ENCODE peak calls at places on chromosomes 1 and 21, in four cellular contexts. E is foreskin fibroblast, D is fibroblast of the aortic adventitia, G is LNCaP clone FGC. H is an unnamed sample.

GRCh38 chr21:46084709-46085108 is 13.2 kb upstream of the COL6A2 start:
- DNase-seq in G (peak), D (no peak), E (no peak), H (no peak)

GRCh38 chr1:225111000-225111399 is 181.5 kb downstream of the DNAH14 start:
- DNase-seq in G (no peak), E (no peak), D (no peak), H (no peak)

GRCh38 chr1:9805006-9805526 is 18.7 kb downstream of the CLSTN1 start:
- DNase-seq in E (no peak), D (no peak), G (no peak), H (no peak)

GRCh38 chr1:167601442-167602380 is 28.3 kb upstream of the RCSD1 start:
- DNase-seq in E (peak), G (no peak), D (no peak), H (no peak)

GRCh38 chr1:245860681-245861552 is 646.2 kb downstream of the SMYD3 start:
- DNase-seq in G (no peak), D (peak), E (peak), H (no peak)

GRCh38 chr1:55216078-55216477 is 914 bp upstream of the USP24 start:
- DNase-seq in D (no peak), E (no peak), G (no peak), H (no peak)

GRCh38 chr21:31370893-31371652 is 27.0 kb upstream of the TIAM1 start:
- DNase-seq in E (peak), G (no peak), D (peak), H (no peak)

GRCh38 chr1:6220236-6220635 is 14.3 kb downstream of the RNF207 start:
- DNase-seq in G (peak), E (peak), D (no peak), H (peak)

GRCh38 chr1:185679220-185679619 is 55.0 kb upstream of the HMCN1 start:
- DNase-seq in G (no peak), D (no peak), E (no peak), H (no peak)

GRCh38 chr1:7036393-7036792 is 251.1 kb downstream of the CAMTA1 start:
- DNase-seq in D (no peak), E (no peak), G (no peak), H (no peak)

GRCh38 chr1:196115641-196116040 is 492.6 kb downstream of the KCNT2 start:
- DNase-seq in E (peak), D (peak), G (no peak), H (peak)

GRCh38 chr21:36663033-36663855 is 35.7 kb upstream of the SIM2 start:
- DNase-seq in D (peak), G (no peak), E (peak), H (no peak)

GRCh38 chr21:14382486-14382834 is 486 bp downstream of the HSPA13 start:
- DNase-seq in E (no peak), D (peak), G (no peak), H (no peak)

GRCh38 chr1:230231739-230232075 is 164.7 kb downstream of the GALNT2 start:
- DNase-seq in G (no peak), D (peak), E (no peak), H (peak)

GRCh38 chr1:218259800-218260199 is 25.3 kb upstream of the RRP15 start:
- DNase-seq in D (no peak), E (no peak), G (no peak), H (no peak)

GRCh38 chr1:234911787-234912186 is 216.8 kb downstream of the TOMM20 start:
- DNase-seq in D (no peak), G (no peak), E (no peak), H (no peak)

GRCh38 chr1:24636661-24637357 is 6.3 kb upstream of the SRRM1 start:
- DNase-seq in D (peak), G (no peak), E (no peak), H (no peak)

GRCh38 chr1:64687725-64688285 is 57.1 kb upstream of the RAVER2 start:
- DNase-seq in D (no peak), E (peak), G (no peak), H (no peak)

GRCh38 chr1:159023723-159024122 is 14.0 kb downstream of the IFI16 start:
- DNase-seq in E (no peak), G (no peak), D (no peak), H (no peak)

GRCh38 chr1:25727819-25728286 is 72.1 kb upstream of the SELENON start:
- DNase-seq in G (no peak), E (no peak), D (peak), H (no peak)

GRCh38 chr21:31902438-31902837 is 29.6 kb downstream of the HUNK start:
- DNase-seq in E (no peak), D (no peak), G (no peak), H (no peak)

GRCh38 chr1:24364975-24365678 is 46.0 kb downstream of the GRHL3 start:
- DNase-seq in D (peak), G (no peak), E (peak), H (peak)

GRCh38 chr1:201362906-201363305 is 14.6 kb downstream of the TNNT2 start:
- DNase-seq in G (no peak), D (no peak), E (no peak), H (no peak)

GRCh38 chr1:208950206-208950605 is 633.3 kb upstream of the CAMK1G start:
- DNase-seq in G (no peak), D (peak), E (no peak), H (no peak)

GRCh38 chr1:230827081-230827681 is 41.1 kb downstream of the C1orf198 start:
- DNase-seq in E (peak), D (peak), G (no peak), H (no peak)

GRCh38 chr1:66175581-66175980 is 358.4 kb upstream of the SGIP1 start:
- DNase-seq in E (no peak), D (no peak), G (no peak), H (no peak)

GRCh38 chr1:210792703-210793102 is 341.2 kb downstream of the KCNH1 start:
- DNase-seq in E (peak), G (no peak), D (peak), H (peak)

GRCh38 chr1:4796999-4797375 is 142.6 kb downstream of the AJAP1 start:
- DNase-seq in G (no peak), D (no peak), E (no peak), H (no peak)

GRCh38 chr1:159188375-159188788 is 16.3 kb upstream of the ACKR1 start:
- DNase-seq in E (peak), D (no peak), G (no peak), H (no peak)

GRCh38 chr1:154349121-154349520 is 23.8 kb downstream of the ATP8B2 start:
- DNase-seq in D (no peak), G (no peak), E (no peak), H (no peak)

GRCh38 chr1:68782890-68783289 is 286.0 kb upstream of the DEPDC1 start:
- DNase-seq in E (no peak), G (no peak), D (no peak), H (no peak)

DNA sequence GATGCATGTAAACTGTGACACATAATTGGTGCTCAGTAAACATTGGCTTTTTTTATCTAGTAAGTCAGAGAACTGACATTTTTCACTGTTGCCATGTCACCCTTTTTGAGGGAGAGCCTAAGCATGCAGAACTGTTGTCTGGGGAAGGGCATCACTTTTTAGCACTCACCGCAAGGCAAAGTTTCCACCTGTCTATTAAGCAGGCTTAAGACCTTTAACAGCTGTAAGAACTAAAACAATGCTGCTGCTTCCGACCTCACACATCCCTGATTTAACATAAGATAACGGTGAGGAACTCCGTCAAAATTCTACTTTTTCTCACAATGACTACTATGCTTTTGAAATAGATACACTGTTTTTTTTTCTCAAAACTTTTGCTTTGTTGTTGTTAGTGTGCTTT is 554.8 kb downstream of the NUF2 start:
- DNase-seq in D (no peak), G (no peak), E (no peak), H (no peak)
- H3K4me3 ChIP-seq in D (no peak), G (no peak), E (no peak), H (no peak)

GRCh38 chr1:180233191-180234011 is 3.3 kb downstream of the LHX4 start:
- DNase-seq in G (no peak), D (no peak), E (no peak), H (no peak)

GRCh38 chr1:180234369-180235076 is 4.5 kb downstream of the LHX4 start:
- DNase-seq in D (no peak), E (no peak), G (no peak), H (no peak)

GRCh38 chr1:180235502-180236239 is 5.6 kb downstream of the LHX4 start:
- DNase-seq in D (no peak), E (no peak), G (no peak), H (no peak)

GRCh38 chr1:180236698-180237509 is 6.8 kb downstream of the LHX4 start:
- DNase-seq in D (no peak), E (no peak), G (no peak), H (no peak)

DNA sequence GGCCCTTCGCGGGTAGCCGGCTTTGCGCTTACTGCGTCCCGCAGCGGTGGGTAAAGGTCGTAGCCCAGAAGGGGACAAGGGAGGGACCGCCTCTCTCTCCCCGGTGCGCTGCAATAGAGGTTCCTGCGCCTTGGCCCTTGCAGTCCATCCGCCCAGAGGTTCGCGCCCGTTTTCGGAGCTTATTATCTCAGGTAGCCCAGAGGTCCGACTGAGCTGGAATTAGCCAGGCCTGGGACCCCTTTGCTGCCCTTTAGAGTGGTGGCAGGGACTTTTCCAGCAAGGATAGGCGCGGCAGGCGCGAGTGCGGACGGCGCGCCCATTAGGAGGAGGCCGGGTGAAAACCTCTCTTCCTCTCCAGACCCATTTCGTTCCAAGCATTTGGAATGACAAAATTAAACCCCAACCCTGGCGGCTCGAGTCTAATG is 5.0 kb downstream of the LHX4 start:
- DNase-seq in G (no peak), E (no peak), D (no peak), H (no peak)
- H3K4me3 ChIP-seq in G (no peak), E (no peak), D (no peak), H (no peak)

GRCh38 chr1:50973875-50974617 is 4.0 kb downstream of the CDKN2C start:
- DNase-seq in G (no peak), D (no peak), E (no peak), H (no peak)
- H3K4me3 ChIP-seq in G (no peak), D (no peak), E (no peak), H (no peak)

GRCh38 chr1:2050793-2051682 is 827 bp downstream of the PRKCZ start:
- DNase-seq in G (no peak), E (no peak), D (no peak), H (no peak)

GRCh38 chr1:2049225-2049516 is 1.0 kb upstream of the PRKCZ start:
- DNase-seq in D (no peak), G (no peak), E (no peak), H (no peak)

GRCh38 chr1:2047749-2048729 is 2.2 kb upstream of the PRKCZ start:
- DNase-seq in D (no peak), E (no peak), G (no peak), H (no peak)

GRCh38 chr1:2050482-2050792 is 226 bp downstream of the PRKCZ start:
- DNase-seq in D (no peak), G (no peak), E (no peak), H (no peak)

GRCh38 chr1:2049517-2050481 is at the start of gene PRKCZ:
- DNase-seq in D (no peak), E (no peak), G (peak), H (peak)
- H3K4me3 ChIP-seq in D (no peak), E (no peak), G (peak), H (peak)

GRCh38 chr1:113940365-113941244 is 11.5 kb downstream of the HIPK1 start:
- DNase-seq in G (no peak), E (no peak), D (no peak), H (no peak)
- H3K4me3 ChIP-seq in G (no peak), E (no peak), D (no peak), H (no peak)

DNA sequence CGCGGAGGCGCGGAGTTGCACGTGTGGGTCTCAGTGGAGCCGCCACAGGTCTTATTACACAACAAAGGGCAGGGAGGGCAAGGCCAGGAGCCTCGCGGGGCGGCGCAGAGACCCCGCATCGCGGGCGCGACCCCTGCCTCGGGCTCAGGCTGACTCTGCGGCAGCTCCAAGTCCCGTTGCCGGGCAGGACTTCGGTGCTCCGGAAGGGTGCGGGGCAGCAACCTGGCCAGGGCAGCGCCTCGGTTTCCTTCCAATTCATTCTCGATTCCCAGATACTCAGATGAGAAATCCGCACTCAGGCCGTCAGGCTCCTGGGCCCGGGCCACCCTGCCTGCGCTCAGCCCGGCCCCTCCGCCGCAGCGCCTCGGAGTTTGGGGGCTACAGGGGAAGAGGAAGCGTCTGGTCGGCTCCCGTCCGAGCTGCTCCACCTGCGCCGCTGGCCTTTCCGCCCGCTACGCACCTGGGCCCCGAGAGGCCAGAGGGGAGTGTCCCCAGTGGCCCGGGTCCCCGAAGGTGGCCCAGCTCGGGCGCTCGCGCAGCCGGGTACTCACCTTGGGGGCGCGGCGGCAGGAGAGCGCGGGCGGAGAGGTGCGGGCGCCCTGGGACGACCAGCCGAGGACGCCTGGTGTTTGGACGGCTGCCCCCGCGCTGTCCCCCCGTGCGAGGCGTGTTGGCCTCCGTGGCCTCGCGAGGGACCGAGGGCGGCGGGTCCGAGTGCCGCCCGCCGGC is 1.2 kb upstream of the PRDM16 start:
- DNase-seq in E (no peak), D (no peak), G (no peak), H (no peak)
- H3K4me3 ChIP-seq in E (no peak), D (peak), G (no peak), H (no peak)

DNA sequence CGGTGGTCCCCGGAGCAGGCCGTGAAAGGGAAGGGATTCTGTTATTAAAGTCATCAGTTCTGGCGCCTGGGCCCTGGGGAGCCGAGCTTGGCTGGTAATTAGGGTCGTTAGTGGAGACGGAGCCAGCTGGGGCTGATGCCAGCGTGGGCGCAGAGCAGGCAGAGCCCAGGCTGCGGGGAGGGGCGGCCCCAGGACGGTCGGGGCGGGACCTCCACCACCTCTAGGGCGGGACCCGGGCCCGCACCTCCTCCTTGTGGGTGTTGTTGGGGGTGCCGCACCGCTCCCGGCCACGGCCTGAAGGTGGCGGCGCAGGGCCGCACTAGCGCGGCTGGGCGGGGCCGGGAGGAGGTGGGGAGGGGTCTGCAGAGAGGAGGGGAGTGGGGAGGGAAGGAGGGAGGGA is 470.6 kb downstream of the PTPRU start:
- DNase-seq in D (peak), G (no peak), E (peak), H (no peak)
- H3K4me3 ChIP-seq in D (peak), G (no peak), E (no peak), H (no peak)

DNA sequence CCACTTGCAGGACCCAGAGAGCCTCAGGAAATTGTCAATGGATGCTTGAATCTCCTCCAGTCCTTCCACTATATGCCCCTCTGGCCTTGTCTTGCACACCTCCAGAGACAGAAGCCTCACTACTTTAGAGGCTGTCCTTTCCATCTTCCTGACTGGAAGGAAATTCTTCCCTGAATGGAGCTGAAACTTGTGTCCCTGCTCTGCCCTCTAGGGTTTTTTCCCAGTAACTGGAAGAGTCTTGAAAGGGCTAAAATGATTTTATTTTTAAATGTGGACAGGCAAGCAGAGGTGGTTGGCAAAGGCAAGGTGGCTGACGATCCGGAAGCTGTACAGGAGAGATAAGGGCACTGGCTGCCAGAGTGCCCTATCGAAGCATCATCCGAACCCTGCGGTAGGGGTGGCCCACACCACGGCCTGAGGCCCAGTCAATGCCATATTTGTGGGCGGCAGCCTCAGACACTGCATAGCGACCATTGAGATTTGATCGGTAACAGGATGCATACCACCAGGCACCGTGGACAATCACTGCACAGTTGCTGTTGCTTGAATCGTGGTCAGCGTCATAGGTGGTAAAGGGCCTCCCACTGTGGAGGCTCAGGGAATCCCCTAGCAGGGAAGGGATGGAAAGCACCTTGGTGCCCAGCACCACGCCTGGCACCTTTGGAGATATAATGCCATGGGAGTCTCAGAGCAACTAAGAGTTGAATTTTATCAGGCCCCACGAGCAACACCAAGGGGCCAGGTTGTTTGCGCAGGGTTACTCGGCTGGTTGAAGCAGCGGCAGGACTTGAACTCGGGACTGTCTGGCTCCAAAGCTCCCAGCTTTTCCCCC is 2.3 kb upstream of the MAP3K6 start:
- DNase-seq in G (no peak), D (peak), E (no peak), H (no peak)
- H3K4me3 ChIP-seq in G (no peak), D (no peak), E (no peak), H (no peak)

GRCh38 chr1:14999441-14999840 is 154.1 kb upstream of the TMEM51 start:
- DNase-seq in D (no peak), E (no peak), G (no peak), H (no peak)
- H3K4me3 ChIP-seq in D (no peak), E (no peak), G (no peak), H (no peak)